ENCODE peak calls at places on chromosomes 6 and 20, in four cellular contexts. X, G, W and O are unnamed samples.

GRCh38 chr20:31485450-31486339 is 10.6 kb downstream of the REM1 start:
- DNase-seq in W (peak), G (no peak), X (no peak), O (no peak)

GRCh38 chr20:47346172-47346571 is 10.3 kb downstream of the ZMYND8 start:
- DNase-seq in W (no peak), X (no peak), G (no peak), O (no peak)

GRCh38 chr6:14540859-14541540 is 423.4 kb downstream of the CD83 start:
- DNase-seq in W (no peak), X (no peak), G (no peak), O (no peak)

GRCh38 chr20:2026004-2026403 is 32.1 kb upstream of the PDYN start:
- DNase-seq in X (no peak), G (no peak), W (no peak), O (no peak)

GRCh38 chr6:10014561-10014960 is 400.3 kb downstream of the TFAP2A start:
- DNase-seq in W (no peak), G (no peak), X (no peak), O (no peak)

GRCh38 chr20:18783385-18783959 is 30.1 kb upstream of the SCP2D1 start:
- DNase-seq in X (no peak), W (no peak), G (no peak), O (no peak)

GRCh38 chr20:63118786-63119450 is 97.0 kb downstream of the YTHDF1 start:
- DNase-seq in G (no peak), W (no peak), X (no peak), O (no peak)

GRCh38 chr20:32362924-32363364 is 4.8 kb downstream of the ASXL1 start:
- DNase-seq in W (no peak), X (no peak), G (no peak), O (no peak)

GRCh38 chr20:19448632-19449031 is 236.2 kb downstream of the SLC24A3 start:
- DNase-seq in W (no peak), G (no peak), X (no peak), O (no peak)

GRCh38 chr20:3755814-3756480 is 11.6 kb downstream of the ADISSP start:
- DNase-seq in X (no peak), G (no peak), W (no peak), O (no peak)

GRCh38 chr6:85464722-85465150 is 14.9 kb downstream of the NT5E start:
- DNase-seq in G (peak), X (no peak), W (no peak), O (no peak)

GRCh38 chr6:136779682-136780081 is 12.6 kb downstream of the MAP3K5 start:
- DNase-seq in W (no peak), X (no peak), G (no peak), O (no peak)

GRCh38 chr6:42185597-42185996 is 9.2 kb downstream of the GUCA1B start:
- DNase-seq in G (no peak), X (no peak), W (no peak), O (no peak)

GRCh38 chr6:32483968-32484613 is 44.4 kb downstream of the HLA-DRA start:
- DNase-seq in X (no peak), W (no peak), G (no peak), O (no peak)

GRCh38 chr6:79946242-79946641 is 1.1 kb downstream of the ELOVL4 start:
- DNase-seq in G (peak), X (no peak), W (no peak), O (no peak)
- H3K4me3 ChIP-seq in G (peak), X (peak), W (peak), O (no peak)

GRCh38 chr6:80547827-80548226 is 441.4 kb downstream of the BCKDHB start:
- DNase-seq in W (no peak), X (no peak), G (no peak), O (no peak)
- H3K4me3 ChIP-seq in W (no peak), X (no peak), G (no peak), O (no peak)

DNA sequence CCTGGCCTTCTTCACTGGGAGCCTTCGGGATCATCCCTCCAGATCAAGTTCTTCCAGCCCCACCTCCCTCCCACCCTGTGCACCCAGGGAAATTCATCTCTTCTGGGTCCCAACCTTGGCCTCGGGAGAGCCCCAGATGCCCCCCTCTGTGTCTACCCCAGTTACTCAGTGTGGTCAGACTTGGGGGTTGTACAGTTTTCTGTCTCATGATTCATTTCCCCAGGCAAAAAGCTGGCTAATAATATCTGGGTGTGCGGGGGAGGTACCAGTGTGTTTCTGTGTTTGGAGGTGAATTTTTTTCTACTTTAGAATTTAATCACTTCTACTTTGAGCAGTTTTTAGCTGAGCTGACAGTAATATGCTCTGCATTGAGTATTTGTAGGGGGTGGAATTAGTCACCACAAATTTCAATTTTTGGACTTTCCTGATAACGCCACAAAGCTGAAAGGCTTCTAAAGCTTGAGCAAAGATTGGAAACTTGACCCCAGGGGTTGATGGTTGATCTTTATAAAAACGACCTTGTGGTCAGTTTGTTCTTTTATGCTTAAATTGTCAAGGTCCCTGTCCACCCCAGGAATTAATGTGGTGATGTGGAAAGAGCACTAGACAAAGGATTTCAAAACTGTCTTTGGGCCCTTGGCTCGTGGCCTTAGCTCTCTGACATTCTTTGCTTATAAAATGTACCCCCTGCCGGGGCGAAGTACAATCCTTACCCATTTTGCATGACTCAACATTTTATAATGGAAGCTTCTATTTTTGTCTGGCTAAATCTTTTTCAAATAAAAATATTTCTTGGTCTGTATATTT is 284.7 kb upstream of the TAB2 start:
- DNase-seq in G (peak), W (no peak), X (peak), O (no peak)
- H3K4me3 ChIP-seq in G (peak), W (peak), X (peak), O (no peak)

DNA sequence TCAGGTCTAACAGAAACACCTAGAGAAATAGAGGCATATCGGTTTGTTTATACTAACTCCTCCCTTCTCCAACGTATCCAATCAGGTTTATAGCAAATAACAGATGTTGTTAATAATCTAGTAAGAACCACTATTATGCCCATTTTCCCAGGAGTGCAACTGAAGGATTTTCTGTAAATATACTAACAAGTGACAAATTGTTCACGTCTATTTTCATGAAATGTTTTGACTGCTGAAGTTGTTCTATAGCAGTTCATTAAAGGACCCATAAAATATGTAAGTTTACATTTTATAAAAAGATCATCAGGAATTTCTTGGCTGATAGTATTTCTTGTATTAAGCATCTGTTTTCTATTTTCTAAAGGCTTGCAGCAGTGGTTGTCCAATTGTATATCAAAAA is 301.5 kb upstream of the TCF21 start:
- DNase-seq in G (no peak), X (no peak), W (no peak), O (no peak)
- H3K4me3 ChIP-seq in G (no peak), X (no peak), W (no peak), O (no peak)